ENCODE peak calls at places on chromosomes 13 and 19, in six cellular contexts. J is EL; Y is NB4; O is activated CD4-positive, alpha-beta T cell treated with anti-CD3 and anti-CD28 coated beads, Interleukin-2, amount 50 U/mL, for 24 hours; L is cardiac fibroblast; P is Calu3. N is an unnamed sample.

GRCh38 chr19:22784051-22784450 is at the start of gene ZNF99:
- DNase-seq in P (no peak), O (no peak), L (no peak), J (no peak), Y (no peak), N (no peak)

GRCh38 chr19:9968820-9969687 is 32.7 kb upstream of the OLFM2 start:
- DNase-seq in J (no peak), O (no peak), P (no peak), L (no peak), Y (no peak), N (no peak)

GRCh38 chr19:38904463-38905185 is 4.9 kb downstream of the NFKBIB start:
- DNase-seq in L (no peak), Y (no peak), P (no peak), J (no peak), O (no peak), N (no peak)

GRCh38 chr19:10173527-10173926 is 21.2 kb downstream of the DNMT1 start:
- DNase-seq in Y (peak; percentile 43), P (peak; percentile 1), L (peak; percentile 41), J (peak; percentile 68), O (no peak), N (no peak)

GRCh38 chr19:7505288-7505681 is 10.6 kb upstream of the ZNF358 start:
- DNase-seq in P (no peak), J (no peak), Y (no peak), O (no peak), L (no peak), N (no peak)

GRCh38 chr19:13214036-13214730 is 64.0 kb downstream of the IER2 start:
- DNase-seq in P (no peak), Y (no peak), L (no peak), O (no peak), J (no peak), N (no peak)

GRCh38 chr13:49587311-49587847 is 2.0 kb upstream of the RCBTB1 start:
- DNase-seq in P (no peak), J (peak; percentile 47), Y (no peak), O (no peak), L (peak; percentile 6), N (no peak)

GRCh38 chr13:43094901-43095300 is 71.5 kb downstream of the DNAJC15 start:
- DNase-seq in L (no peak), P (no peak), J (no peak), O (no peak), Y (no peak), N (no peak)

GRCh38 chr19:55156202-55157063 is 1.1 kb downstream of the TNNI3 start:
- DNase-seq in P (peak; percentile 83), Y (no peak), L (peak; percentile 52), O (no peak), J (peak; percentile 46), N (no peak)

GRCh38 chr13:102021777-102022176 is 380.1 kb downstream of the FGF14 start:
- DNase-seq in O (no peak), J (no peak), L (no peak), Y (no peak), P (no peak), N (no peak)

N was measured in Kasumi-1.